ENCODE peak calls at places on chromosomes 4 and X, in four cellular contexts. C, Y, D and M are unnamed samples.

GRCh38 chr4:2796261-2797187 is 3.6 kb downstream of the SH3BP2 start:
- DNase-seq in D (no peak), C (peak; percentile 17), Y (no peak), M (no peak)

GRCh38 chr4:179097741-179098140 is 1655.5 kb upstream of the AGA start:
- DNase-seq in Y (no peak), D (no peak), C (no peak), M (no peak)

GRCh38 chr4:72975488-72975784 is 94.1 kb downstream of the COX18 start:
- DNase-seq in Y (no peak), D (no peak), C (no peak), M (no peak)

GRCh38 chrX:4655743-4656142 is 942.3 kb upstream of the PRKX start:
- DNase-seq in Y (no peak), C (no peak), D (no peak), M (no peak)

GRCh38 chrX:110384490-110384889 is 25.8 kb downstream of the RTL9 start:
- DNase-seq in C (no peak), D (no peak), Y (peak; percentile 1), M (no peak)

GRCh38 chr4:186203391-186203802 is 12.0 kb downstream of the CYP4V2 start:
- DNase-seq in D (no peak), C (no peak), Y (no peak), M (no peak)

GRCh38 chr4:37780444-37781133 is 45.9 kb upstream of the PGM2 start:
- DNase-seq in C (no peak), Y (no peak), D (no peak), M (no peak)

GRCh38 chr4:8573266-8573665 is 6.9 kb upstream of the GPR78 start:
- DNase-seq in C (no peak), D (no peak), Y (no peak), M (no peak)

GRCh38 chr4:76459291-76459723 is 24.3 kb downstream of the SHROOM3 start:
- DNase-seq in Y (no peak), C (no peak), D (no peak), M (no peak)

GRCh38 chr4:137993232-137993631 is 248.9 kb downstream of the SLC7A11 start:
- DNase-seq in D (no peak), Y (no peak), C (no peak), M (no peak)

GRCh38 chr4:106245176-106245575 is 70.8 kb downstream of the TBCK start:
- DNase-seq in D (no peak), C (no peak), Y (no peak), M (no peak)

GRCh38 chrX:50450324-50450723 is 20.3 kb downstream of the DGKK start:
- DNase-seq in D (no peak), C (no peak), Y (no peak), M (no peak)

GRCh38 chr4:158121203-158121586 is 51.6 kb downstream of the GASK1B start:
- DNase-seq in D (no peak), C (no peak), Y (no peak), M (no peak)

GRCh38 chr4:58807843-58808605 is 1697.8 kb upstream of the IGFBP7 start:
- DNase-seq in Y (no peak), C (no peak), D (no peak), M (no peak)

GRCh38 chrX:151753313-151754041 is 18.9 kb downstream of the CNGA2 start:
- DNase-seq in D (peak; percentile 10), Y (peak; percentile 4), C (peak; percentile 66), M (peak; percentile 66)

GRCh38 chr4:186724861-186725419 is 1.3 kb upstream of the FAT1 start:
- DNase-seq in Y (no peak), D (peak; percentile 20), C (no peak), M (no peak)

GRCh38 chrX:35351795-35352483 is 409.3 kb downstream of the FAM47B start:
- DNase-seq in C (no peak), D (no peak), Y (peak; percentile 0), M (no peak)

GRCh38 chrX:119539872-119540271 is 25.3 kb downstream of the STEEP1 start:
- DNase-seq in D (no peak), C (peak; percentile 13), Y (no peak), M (no peak)

GRCh38 chr4:2537011-2537830 is 774 bp downstream of the FAM193A start:
- DNase-seq in Y (no peak), D (peak; percentile 50), C (peak; percentile 70), M (no peak)

GRCh38 chr4:189162073-189162789 is 778.4 kb upstream of the FRG1 start:
- DNase-seq in C (no peak), D (no peak), Y (no peak), M (no peak)

GRCh38 chr4:121668368-121669162 is 28.2 kb downstream of the ANXA5 start:
- DNase-seq in C (no peak), Y (no peak), D (no peak), M (no peak)

GRCh38 chr4:141102367-141102766 is 30.9 kb downstream of the RNF150 start:
- DNase-seq in Y (no peak), D (no peak), C (no peak), M (no peak)

GRCh38 chr4:186887211-186887785 is 163.6 kb upstream of the FAT1 start:
- DNase-seq in Y (no peak), C (no peak), D (no peak), M (peak; percentile 15)

GRCh38 chr4:87819281-87819919 is 13.4 kb upstream of the MEPE start:
- DNase-seq in C (no peak), D (no peak), Y (no peak), M (no peak)

GRCh38 chr4:84901173-84901572 is 65.3 kb downstream of the WDFY3 start:
- DNase-seq in C (no peak), Y (no peak), D (no peak), M (no peak)

GRCh38 chrX:2596856-2597255 is 94.2 kb upstream of the CD99 start:
- DNase-seq in C (no peak), Y (no peak), D (no peak), M (no peak)

GRCh38 chrX:14039344-14039743 is 9.7 kb upstream of the GEMIN8 start:
- DNase-seq in C (peak; percentile 39), Y (no peak), D (peak; percentile 54), M (peak; percentile 5)

GRCh38 chr4:185682236-185682635 is 129.8 kb downstream of the SORBS2 start:
- DNase-seq in Y (no peak), C (no peak), D (no peak), M (no peak)

GRCh38 chr4:25810815-25811690 is 51.7 kb downstream of the SEL1L3 start:
- DNase-seq in C (no peak), Y (no peak), D (no peak), M (no peak)

GRCh38 chr4:22848332-22848731 is 155.6 kb downstream of the GBA3 start:
- DNase-seq in Y (no peak), C (no peak), D (no peak), M (no peak)

GRCh38 chrX:4706961-4707360 is 993.5 kb upstream of the PRKX start:
- DNase-seq in Y (no peak), D (no peak), C (no peak), M (no peak)

GRCh38 chr4:36363024-36363423 is 81.6 kb downstream of the DTHD1 start:
- DNase-seq in Y (no peak), D (no peak), C (no peak), M (no peak)

GRCh38 chr4:73727685-73728084 is 12.7 kb upstream of the CXCL8 start:
- DNase-seq in Y (no peak), C (peak; percentile 10), D (no peak), M (no peak)

GRCh38 chr4:121863787-121864186 is 6.5 kb downstream of the BBS7 start:
- DNase-seq in Y (no peak), C (no peak), D (no peak), M (no peak)